ENCODE peak calls at places on chromosomes 4 and X, in nine cellular contexts. C, B, A, X, I, M, J, P and U are unnamed samples.

GRCh38 chrX:130393451-130394074 is 8.1 kb upstream of the GPR119 start:
- DNase-seq in C (no peak), B (no peak), A (peak; percentile 14), X (peak; percentile 35), I (peak; percentile 50), M (no peak), J (peak; percentile 36), P (peak; percentile 53), U (peak; percentile 64)

GRCh38 chrX:153647461-153648357 is 706 bp downstream of the DUSP9 start:
- DNase-seq in C (no peak), B (no peak), A (no peak), X (no peak), I (no peak), M (peak; percentile 15), J (no peak), P (no peak), U (peak; percentile 27)

GRCh38 chrX:122739770-122740169 is 444.3 kb upstream of the GRIA3 start:
- DNase-seq in C (no peak), B (no peak), A (no peak), X (no peak), I (peak; percentile 3), M (no peak), J (no peak), P (peak; percentile 22), U (no peak)

GRCh38 chr4:185847352-185848078 is 35.5 kb upstream of the SORBS2 start:
- DNase-seq in C (no peak), B (no peak), A (no peak), X (peak; percentile 86), I (no peak), M (no peak), J (no peak), P (peak; percentile 93), U (peak; percentile 53)

GRCh38 chr4:138090145-138090917 is 151.8 kb downstream of the SLC7A11 start:
- DNase-seq in C (no peak), B (peak; percentile 6), A (peak; percentile 15), X (peak; percentile 77), I (peak; percentile 67), M (peak; percentile 40), J (peak; percentile 80), P (peak; percentile 86), U (peak; percentile 78)

GRCh38 chr4:76680934-76681333 is 217.0 kb downstream of the SOWAHB start:
- DNase-seq in C (no peak), B (no peak), A (no peak), X (no peak), I (no peak), M (no peak), J (no peak), P (no peak), U (no peak)

GRCh38 chr4:150779707-150780106 is 197.8 kb downstream of the MAB21L2 start:
- DNase-seq in C (no peak), B (no peak), A (no peak), X (no peak), I (no peak), M (no peak), J (no peak), P (no peak), U (no peak)

GRCh38 chr4:52635130-52635529 is 24.0 kb downstream of the USP46 start:
- DNase-seq in C (no peak), B (no peak), A (no peak), X (no peak), I (no peak), M (no peak), J (no peak), P (no peak), U (no peak)

GRCh38 chrX:135973025-135973547 is 702 bp downstream of the MMGT1 start:
- DNase-seq in C (no peak), B (no peak), A (no peak), X (peak; percentile 16), I (no peak), M (peak; percentile 36), J (no peak), P (peak; percentile 48), U (no peak)

GRCh38 chr4:87278335-87278794 is 44.3 kb downstream of the HSD17B13 start:
- DNase-seq in C (no peak), B (no peak), A (no peak), X (no peak), I (no peak), M (no peak), J (no peak), P (no peak), U (no peak)

GRCh38 chrX:71214604-71215334 is 8.3 kb upstream of the GJB1 start:
- DNase-seq in C (no peak), B (no peak), A (no peak), X (no peak), I (no peak), M (no peak), J (no peak), P (no peak), U (no peak)

GRCh38 chr4:172142331-172142738 is 329.1 kb downstream of the GALNTL6 start:
- DNase-seq in C (no peak), B (no peak), A (no peak), X (peak; percentile 45), I (no peak), M (no peak), J (no peak), P (peak; percentile 87), U (no peak)

GRCh38 chr4:156949373-156949814 is 22.2 kb downstream of the PDGFC start:
- DNase-seq in C (no peak), B (no peak), A (no peak), X (peak; percentile 87), I (no peak), M (no peak), J (no peak), P (peak; percentile 82), U (no peak)

GRCh38 chr4:87716350-87717041 is 66.4 kb downstream of the DMP1 start:
- DNase-seq in C (no peak), B (peak; percentile 58), A (peak; percentile 43), X (no peak), I (no peak), M (no peak), J (no peak), P (no peak), U (no peak)

GRCh38 chrX:138711399-138712347 is at the start of gene FGF13:
- DNase-seq in C (no peak), B (no peak), A (no peak), X (peak; percentile 48), I (peak; percentile 46), M (peak; percentile 25), J (peak; percentile 50), P (no peak), U (peak; percentile 35)